ENCODE peak calls at places on chromosomes 16 and 17, in eight cellular contexts. O is putamen; W is BE2C; X is T-helper 2 cell; I is bronchial epithelial cell; L is CD4-positive, alpha-beta memory T cell; V is stimulated activated CD4-positive, alpha-beta T cell treated with anti-CD3 and anti-CD28 coated beads, Interleukin-15, amount 100 ng/mL, for 24 hours; A is AG08395. C is an unnamed sample.

GRCh38 chr17:64920419-64921172 is 1.3 kb upstream of the LRRC37A3 start:
- DNase-seq in O (no peak), W (no peak), X (no peak), I (peak; percentile 51), L (no peak), V (no peak), A (no peak), C (no peak)

GRCh38 chr16:78794581-78795300 is 695.3 kb downstream of the WWOX start:
- DNase-seq in O (no peak), W (no peak), X (peak; percentile 74), I (no peak), L (no peak), V (no peak), A (no peak), C (no peak)

GRCh38 chr16:77919761-77920415 is 102.5 kb upstream of the CLEC3A start:
- DNase-seq in O (no peak), W (no peak), X (no peak), I (no peak), L (no peak), V (no peak), A (no peak), C (no peak)

GRCh38 chr16:82580293-82580900 is 46.4 kb upstream of the CDH13 start:
- DNase-seq in O (peak; percentile 67), W (no peak), X (no peak), I (peak; percentile 44), L (no peak), V (no peak), A (peak; percentile 25), C (peak; percentile 44)

GRCh38 chr17:77778636-77779524 is 179.6 kb upstream of the TNRC6C start:
- DNase-seq in O (peak; percentile 93), W (peak; percentile 28), X (no peak), I (peak; percentile 15), L (no peak), V (no peak), A (peak; percentile 27), C (no peak)

GRCh38 chr16:13036600-13036999 is 135.2 kb downstream of the SHISA9 start:
- DNase-seq in O (no peak), W (no peak), X (peak; percentile 38), I (peak; percentile 5), L (peak; percentile 1), V (peak; percentile 38), A (peak; percentile 9), C (no peak)

GRCh38 chr17:41985919-41986318 is 19.3 kb downstream of the CNP start:
- DNase-seq in O (no peak), W (no peak), X (no peak), I (no peak), L (no peak), V (no peak), A (no peak), C (no peak)

GRCh38 chr16:47574091-47575054 is 113.2 kb downstream of the PHKB start:
- DNase-seq in O (no peak), W (no peak), X (peak; percentile 15), I (peak; percentile 94), L (peak; percentile 35), V (peak; percentile 60), A (peak; percentile 31), C (no peak)

GRCh38 chr16:2979669-2980226 is 498 bp downstream of the PKMYT1 start:
- DNase-seq in O (no peak), W (peak; percentile 53), X (peak; percentile 41), I (no peak), L (no peak), V (peak; percentile 66), A (no peak), C (no peak)

GRCh38 chr17:74767111-74767516 is 9.0 kb downstream of the NAT9 start:
- DNase-seq in O (peak; percentile 96), W (no peak), X (no peak), I (no peak), L (no peak), V (no peak), A (no peak), C (no peak)

GRCh38 chr16:88599092-88599733 is 29.0 kb downstream of the ZC3H18 start:
- DNase-seq in O (peak; percentile 37), W (no peak), X (no peak), I (no peak), L (no peak), V (no peak), A (no peak), C (no peak)

GRCh38 chr16:89037261-89038152 is 56.1 kb upstream of the ACSF3 start:
- DNase-seq in O (no peak), W (peak; percentile 8), X (peak; percentile 25), I (peak; percentile 3), L (peak; percentile 21), V (peak; percentile 38), A (peak; percentile 63), C (no peak)

GRCh38 chr16:50721549-50722409 is 20.1 kb upstream of the CYLD start:
- DNase-seq in O (no peak), W (no peak), X (peak; percentile 46), I (peak; percentile 48), L (no peak), V (no peak), A (no peak), C (no peak)

GRCh38 chr16:66267287-66268137 is 99.0 kb upstream of the CDH5 start:
- DNase-seq in O (no peak), W (no peak), X (no peak), I (no peak), L (no peak), V (no peak), A (no peak), C (no peak)

GRCh38 chr17:68782829-68783228 is 172.4 kb downstream of the ABCA8 start:
- DNase-seq in O (no peak), W (no peak), X (no peak), I (no peak), L (no peak), V (no peak), A (peak; percentile 80), C (no peak)

GRCh38 chr16:680967-681745 is 946 bp downstream of the STUB1 start:
- DNase-seq in O (no peak), W (peak; percentile 50), X (peak; percentile 26), I (peak; percentile 17), L (no peak), V (peak; percentile 38), A (no peak), C (no peak)

GRCh38 chr17:76408037-76408849 is 23.8 kb downstream of the SPHK1 start:
- DNase-seq in O (no peak), W (peak; percentile 75), X (peak; percentile 66), I (peak; percentile 56), L (peak; percentile 60), V (peak; percentile 77), A (peak; percentile 56), C (no peak)

GRCh38 chr16:57667526-57668258 is 414 bp upstream of the ADGRG3 start:
- DNase-seq in O (no peak), W (no peak), X (no peak), I (no peak), L (no peak), V (no peak), A (no peak), C (no peak)

GRCh38 chr17:79520134-79520892 is 90.5 kb downstream of the RBFOX3 start:
- DNase-seq in O (no peak), W (no peak), X (no peak), I (no peak), L (no peak), V (no peak), A (no peak), C (no peak)

GRCh38 chr16:83995756-83996155 is 27.7 kb downstream of the NECAB2 start:
- DNase-seq in O (peak; percentile 63), W (no peak), X (no peak), I (peak; percentile 34), L (no peak), V (no peak), A (no peak), C (peak; percentile 77)

GRCh38 chr17:61009619-61010018 is 332.0 kb downstream of the BCAS3 start:
- DNase-seq in O (no peak), W (peak; percentile 24), X (peak; percentile 33), I (no peak), L (no peak), V (no peak), A (no peak), C (no peak)

GRCh38 chr17:43531955-43532354 is 14.2 kb downstream of the ETV4 start:
- DNase-seq in O (no peak), W (no peak), X (no peak), I (no peak), L (no peak), V (no peak), A (no peak), C (no peak)

GRCh38 chr17:55458977-55459376 is 37.3 kb upstream of the MMD start:
- DNase-seq in O (no peak), W (no peak), X (no peak), I (peak; percentile 94), L (no peak), V (peak; percentile 78), A (peak; percentile 54), C (no peak)

GRCh38 chr17:76153202-76153601 is 12.2 kb upstream of the FOXJ1 start:
- DNase-seq in O (no peak), W (no peak), X (no peak), I (no peak), L (no peak), V (no peak), A (no peak), C (no peak)

GRCh38 chr17:60090412-60090811 is 11.7 kb upstream of the HEATR6 start:
- DNase-seq in O (no peak), W (no peak), X (no peak), I (no peak), L (no peak), V (no peak), A (no peak), C (no peak)

GRCh38 chr16:7405166-7405565 is 72.5 kb downstream of the RBFOX1 start:
- DNase-seq in O (peak; percentile 63), W (no peak), X (no peak), I (peak; percentile 3), L (no peak), V (no peak), A (peak; percentile 28), C (peak; percentile 76)

GRCh38 chr16:88861359-88861758 is 4.4 kb downstream of the TRAPPC2L start:
- DNase-seq in O (no peak), W (no peak), X (no peak), I (no peak), L (no peak), V (no peak), A (no peak), C (no peak)

GRCh38 chr17:33209671-33210070 is 83.4 kb downstream of the ASIC2 start:
- DNase-seq in O (no peak), W (no peak), X (no peak), I (no peak), L (no peak), V (no peak), A (no peak), C (no peak)

GRCh38 chr16:18936727-18937340 is 10.6 kb upstream of the SMG1 start:
- DNase-seq in O (no peak), W (no peak), X (no peak), I (no peak), L (no peak), V (no peak), A (no peak), C (no peak)

GRCh38 chr16:85350973-85351372 is 238.7 kb upstream of the CIBAR2 start:
- DNase-seq in O (peak; percentile 87), W (peak; percentile 98), X (no peak), I (peak; percentile 96), L (no peak), V (no peak), A (peak; percentile 93), C (no peak)

GRCh38 chr17:70276931-70277330 is 107.6 kb downstream of the KCNJ2 start:
- DNase-seq in O (no peak), W (no peak), X (no peak), I (no peak), L (no peak), V (no peak), A (no peak), C (no peak)

GRCh38 chr16:24358117-24358516 is 102.0 kb downstream of the CACNG3 start:
- DNase-seq in O (no peak), W (no peak), X (no peak), I (no peak), L (no peak), V (no peak), A (no peak), C (no peak)

GRCh38 chr17:2309338-2310143 is 5.8 kb downstream of the SRR start:
- DNase-seq in O (no peak), W (no peak), X (no peak), I (no peak), L (no peak), V (no peak), A (no peak), C (no peak)

GRCh38 chr16:89921699-89922476 is 1.3 kb upstream of the TUBB3 start:
- DNase-seq in O (no peak), W (peak; percentile 96), X (no peak), I (peak; percentile 87), L (no peak), V (peak; percentile 39), A (peak; percentile 93), C (no peak)

C was measured in NCI-H748 treated with DMSO at 0.1 percent for 48 hours.